ENCODE peak calls at places on chromosomes 2 and 18, in six cellular contexts. S is trophoblast cell, A is fibroblast of lung, X is GM23248, H is IMR-90, J is neuronal stem cell. Q is an unnamed sample.

GRCh38 chr2:133773862-133774674 is 205.8 kb upstream of the NCKAP5 start:
- DNase-seq in J (no peak), A (peak), H (no peak), S (no peak), X (no peak), Q (no peak)

GRCh38 chr2:68811364-68811763 is 59.8 kb downstream of the BMP10 start:
- DNase-seq in J (no peak), S (no peak), A (peak), X (peak), H (peak), Q (peak)

GRCh38 chr2:234109321-234109720 is 58.8 kb downstream of the SPP2 start:
- DNase-seq in J (no peak), S (no peak), A (no peak), X (no peak), H (no peak), Q (no peak)

GRCh38 chr2:60858897-60859311 is 22.5 kb upstream of the REL start:
- DNase-seq in J (no peak), X (no peak), S (peak), A (no peak), H (no peak), Q (no peak)

GRCh38 chr2:236178921-236179652 is 10.9 kb upstream of the GBX2 start:
- DNase-seq in J (peak), X (peak), H (no peak), S (no peak), A (peak), Q (peak)

GRCh38 chr2:31331156-31331555 is 83.4 kb downstream of the XDH start:
- DNase-seq in X (no peak), A (no peak), S (no peak), J (no peak), H (no peak), Q (no peak)

GRCh38 chr2:161625314-161625919 is 1.2 kb downstream of the SLC4A10 start:
- DNase-seq in S (no peak), H (no peak), J (peak), A (no peak), X (no peak), Q (no peak)

GRCh38 chr2:46298522-46299351 is 1.5 kb downstream of the EPAS1 start:
- DNase-seq in H (peak), X (peak), J (peak), S (no peak), A (peak), Q (peak)

GRCh38 chr2:54084600-54084999 is 30.8 kb upstream of the ACYP2 start:
- DNase-seq in J (no peak), X (peak), S (no peak), H (peak), A (peak), Q (no peak)

GRCh38 chr2:133642831-133643230 is 74.6 kb upstream of the NCKAP5 start:
- DNase-seq in J (no peak), X (peak), A (peak), S (no peak), H (peak), Q (peak)

GRCh38 chr2:8491296-8492048 is 190.4 kb upstream of the ID2 start:
- DNase-seq in J (no peak), A (no peak), S (no peak), X (peak), H (no peak), Q (no peak)

GRCh38 chr2:105962221-105962620 is 217.5 kb downstream of the NCK2 start:
- DNase-seq in X (no peak), H (no peak), J (no peak), A (no peak), S (no peak), Q (no peak)

GRCh38 chr2:75516378-75517122 is 44.2 kb downstream of the EVA1A start:
- DNase-seq in X (no peak), J (no peak), H (no peak), S (no peak), A (no peak), Q (no peak)

GRCh38 chr2:119421731-119422130 is 9.9 kb upstream of the TMEM37 start:
- DNase-seq in H (no peak), A (no peak), J (no peak), X (peak), S (no peak), Q (no peak)

GRCh38 chr2:143819190-143819735 is 690.0 kb downstream of the ARHGAP15 start:
- DNase-seq in X (peak), J (no peak), H (no peak), A (peak), S (no peak), Q (no peak)

GRCh38 chr18:74457043-74457742 is at the start of gene DIPK1C:
- DNase-seq in A (no peak), X (peak), J (no peak), H (no peak), S (no peak), Q (no peak)

GRCh38 chr2:164213916-164214315 is 407.4 kb downstream of the GRB14 start:
- DNase-seq in J (no peak), S (no peak), H (no peak), A (no peak), X (no peak), Q (no peak)

GRCh38 chr2:30300122-30300455 is 68.8 kb downstream of the LBH start:
- DNase-seq in X (no peak), J (no peak), A (no peak), S (no peak), H (no peak), Q (no peak)

GRCh38 chr2:30296496-30296895 is 65.2 kb downstream of the LBH start:
- DNase-seq in X (no peak), A (no peak), S (no peak), H (no peak), J (no peak), Q (no peak)

GRCh38 chr2:30301551-30301950 is 70.2 kb downstream of the LBH start:
- DNase-seq in A (peak), S (no peak), J (no peak), H (peak), X (peak), Q (no peak)

GRCh38 chr2:30300456-30301221 is 69.3 kb downstream of the LBH start:
- DNase-seq in J (no peak), S (no peak), X (peak), H (peak), A (peak), Q (peak)

DNA sequence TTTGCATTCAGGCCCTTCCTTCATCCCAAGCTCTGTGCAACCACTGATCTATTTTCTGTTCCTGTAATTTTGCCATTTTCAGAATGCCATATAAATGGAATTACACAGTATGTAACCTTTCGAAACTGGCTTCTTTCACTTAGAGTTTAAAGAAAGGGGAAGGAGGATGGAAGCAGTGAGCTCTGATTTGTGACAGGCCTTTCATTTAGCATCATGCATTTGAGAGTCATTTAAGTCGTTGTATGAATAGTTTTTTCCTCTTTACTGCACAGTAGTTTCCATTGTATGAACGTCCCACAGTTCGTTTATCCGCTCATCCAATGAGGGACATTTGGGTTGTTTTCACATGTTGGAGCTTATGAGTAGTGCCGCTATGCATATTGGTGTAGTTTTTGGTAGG is 67.0 kb downstream of the LBH start:
- DNase-seq in S (no peak), X (no peak), A (no peak), H (no peak), J (no peak), Q (no peak)
- H3K4me2 ChIP-seq in S (no peak), X (no peak), A (no peak), H (no peak), J (no peak), Q (no peak)

DNA sequence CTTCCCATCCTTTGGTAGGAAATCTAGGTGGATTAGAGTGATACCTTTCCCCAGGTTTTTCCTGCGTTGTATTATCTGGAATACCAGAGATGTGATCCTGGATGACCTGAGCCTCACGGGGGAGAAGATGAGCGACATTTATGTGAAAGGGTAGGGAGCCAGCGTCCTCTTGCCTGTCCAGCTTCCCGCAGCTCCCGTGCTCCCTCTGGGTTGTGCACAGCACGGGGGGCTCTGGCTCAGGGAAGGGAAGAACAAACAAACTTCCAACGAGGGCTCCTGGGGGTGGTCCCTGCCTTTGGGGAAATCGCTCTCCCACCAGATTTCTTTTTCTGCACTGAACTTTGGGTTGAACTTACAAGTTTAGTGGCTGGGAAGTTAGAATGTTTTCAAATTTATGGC is 215.7 kb downstream of the DYSF start:
- DNase-seq in A (no peak), S (no peak), X (no peak), H (no peak), J (no peak), Q (no peak)
- H3K4me3 ChIP-seq in A (no peak), S (no peak), X (no peak), H (no peak), J (no peak), Q (no peak)

DNA sequence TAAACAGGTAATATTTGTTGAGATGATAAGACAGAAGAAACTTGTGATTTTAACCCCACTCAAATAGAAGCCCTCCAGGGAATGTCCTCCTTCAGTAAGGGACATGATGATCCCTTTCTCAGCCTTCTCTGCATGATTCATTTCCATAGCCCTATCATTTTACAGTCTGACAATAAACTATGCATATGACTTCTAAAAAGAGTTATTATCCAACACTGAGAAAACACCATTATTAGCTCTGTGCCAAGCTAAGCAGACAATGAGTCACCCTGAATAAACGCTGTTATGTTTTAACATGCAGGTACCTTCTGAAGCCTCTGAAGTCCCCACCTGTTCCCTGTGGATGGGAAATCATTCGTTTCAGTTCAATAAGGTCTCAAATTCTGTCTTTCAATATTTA is 54.7 kb downstream of the DTNB start:
- DNase-seq in H (peak), J (no peak), S (peak), A (peak), X (peak), Q (peak)
- H3K9ac ChIP-seq in H (no peak), J (no peak), S (no peak), A (no peak), X (no peak), Q (peak)

GRCh38 chr2:9673914-9674481 is 43.2 kb upstream of the YWHAQ start:
- DNase-seq in H (peak), J (no peak), A (peak), S (no peak), X (no peak), Q (no peak)

GRCh38 chr2:9675369-9676351 is 44.9 kb upstream of the YWHAQ start:
- DNase-seq in A (peak), S (peak), J (no peak), H (peak), X (peak), Q (peak)

GRCh38 chr2:9679218-9679617 is 48.4 kb upstream of the YWHAQ start:
- DNase-seq in A (no peak), J (no peak), S (no peak), H (no peak), X (no peak), Q (no peak)

GRCh38 chr2:9678554-9678953 is 47.8 kb upstream of the YWHAQ start:
- DNase-seq in X (no peak), S (no peak), H (no peak), J (no peak), A (no peak), Q (no peak)

GRCh38 chr2:9674931-9675330 is 44.1 kb upstream of the YWHAQ start:
- DNase-seq in X (no peak), A (no peak), S (no peak), H (no peak), J (no peak), Q (no peak)
- H3K4me2 ChIP-seq in X (peak), A (peak), S (no peak), H (peak), J (no peak), Q (peak)

GRCh38 chr18:58526425-58527115 is 102.3 kb downstream of the ALPK2 start:
- DNase-seq in A (no peak), S (no peak), X (no peak), H (no peak), J (no peak), Q (no peak)
- H3K4me3 ChIP-seq in A (no peak), S (no peak), X (no peak), H (no peak), J (no peak), Q (no peak)

GRCh38 chr2:64192080-64192479 is 47.9 kb upstream of the PELI1 start:
- DNase-seq in A (no peak), S (no peak), H (no peak), X (no peak), J (no peak), Q (no peak)
- H3K9ac ChIP-seq in A (no peak), S (no peak), H (no peak), X (no peak), J (no peak), Q (no peak)

GRCh38 chr2:11822746-11823411 is 76.4 kb downstream of the LPIN1 start:
- DNase-seq in X (no peak), A (no peak), J (no peak), S (peak), H (peak), Q (no peak)
- H3K4me2 ChIP-seq in X (no peak), A (peak), J (no peak), S (no peak), H (peak), Q (no peak)

DNA sequence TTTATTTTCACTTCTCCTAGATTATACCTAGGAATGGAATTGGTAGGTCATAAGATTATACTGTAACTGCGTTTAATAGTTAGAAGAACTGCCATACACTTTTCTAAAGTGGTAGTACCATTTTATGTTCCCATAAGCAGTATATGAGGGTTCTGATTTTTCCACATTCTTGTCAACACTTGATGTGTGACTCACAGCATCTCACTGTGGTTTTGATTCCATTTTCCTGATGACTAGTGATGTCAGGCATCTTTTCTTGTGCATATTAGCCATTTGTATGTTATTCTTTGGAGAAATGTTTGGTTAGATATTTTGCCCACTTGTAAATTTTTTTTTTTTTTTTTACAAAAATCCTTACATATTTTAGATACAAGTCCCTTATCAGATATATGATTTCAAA is 2.3 kb downstream of the DCAF17 start:
- DNase-seq in H (peak), A (peak), S (peak), J (no peak), X (peak), Q (peak)
- H3K4me3 ChIP-seq in H (no peak), A (no peak), S (no peak), J (no peak), X (no peak), Q (no peak)